ENCODE peak calls at places on chromosome 13, in six cellular contexts. T is heart right ventricle, X is posterior cingulate gyrus, U is AG09309, V is AG20443, B is smooth muscle cell of the brain vasculature. L is an unnamed sample.

GRCh38 chr13:23183292-23183691 is 2.5 kb downstream of the SGCG start:
- DNase-seq in T (peak; percentile 45), X (no peak), B (no peak), V (no peak), U (no peak), L (no peak)

GRCh38 chr13:99756281-99756680 is 215.3 kb downstream of the ZIC5 start:
- DNase-seq in B (no peak), X (no peak), U (no peak), T (no peak), V (no peak), L (no peak)

GRCh38 chr13:104143760-104144406 is 1077.7 kb upstream of the SLC10A2 start:
- DNase-seq in V (no peak), T (no peak), U (no peak), B (no peak), X (no peak), L (no peak)

GRCh38 chr13:89361909-89362308 is 1690.7 kb downstream of the SLITRK5 start:
- DNase-seq in V (no peak), T (no peak), U (no peak), B (no peak), X (no peak), L (no peak)

GRCh38 chr13:29465741-29466293 is 129.7 kb downstream of the SLC7A1 start:
- DNase-seq in T (peak; percentile 32), U (no peak), X (no peak), B (peak; percentile 29), V (peak; percentile 26), L (peak; percentile 35)

GRCh38 chr13:76512676-76513277 is 373.4 kb downstream of the KCTD12 start:
- DNase-seq in X (no peak), T (peak; percentile 9), U (peak; percentile 50), V (peak; percentile 19), B (peak; percentile 88), L (no peak)

GRCh38 chr13:65497265-65497664 is 1732.9 kb downstream of the PCDH9 start:
- DNase-seq in X (no peak), T (no peak), B (no peak), U (no peak), V (peak; percentile 11), L (no peak)

GRCh38 chr13:75870397-75870801 is 234.3 kb downstream of the LMO7 start:
- DNase-seq in B (no peak), X (no peak), V (peak; percentile 53), T (no peak), U (no peak), L (no peak)

GRCh38 chr13:109665781-109666249 is 120.6 kb downstream of the IRS2 start:
- DNase-seq in V (no peak), T (no peak), U (no peak), X (no peak), B (no peak), L (no peak)

GRCh38 chr13:52371736-52372247 is 34.2 kb downstream of the THSD1 start:
- DNase-seq in T (no peak), U (no peak), B (no peak), X (no peak), V (peak; percentile 51), L (no peak)

GRCh38 chr13:38657191-38657590 is 29.7 kb upstream of the FREM2 start:
- DNase-seq in V (no peak), U (no peak), X (no peak), T (no peak), B (no peak), L (no peak)

GRCh38 chr13:30306762-30307193 is 573 bp downstream of the KATNAL1 start:
- DNase-seq in V (peak; percentile 94), X (peak; percentile 98), U (peak; percentile 62), B (peak; percentile 85), T (peak; percentile 97), L (peak; percentile 97)

GRCh38 chr13:51583469-51583874 is 790 bp upstream of the WDFY2 start:
- DNase-seq in T (no peak), B (no peak), U (no peak), X (no peak), V (no peak), L (no peak)

GRCh38 chr13:44768775-44769578 is 192.8 kb upstream of the TSC22D1 start:
- DNase-seq in V (no peak), B (no peak), T (no peak), U (peak; percentile 3), X (no peak), L (no peak)

GRCh38 chr13:26475176-26476110 is 82.0 kb upstream of the WASF3 start:
- DNase-seq in B (no peak), U (no peak), X (no peak), T (no peak), V (no peak), L (no peak)

GRCh38 chr13:41487222-41487621 is 29.9 kb downstream of the RGCC start:
- DNase-seq in U (no peak), V (no peak), T (no peak), X (no peak), B (no peak), L (no peak)

GRCh38 chr13:40152145-40152544 is 496.7 kb downstream of the COG6 start:
- DNase-seq in V (peak; percentile 80), T (peak; percentile 13), U (peak; percentile 51), X (no peak), B (no peak), L (no peak)

GRCh38 chr13:99382428-99383133 is 75.4 kb upstream of the GPR183 start:
- DNase-seq in B (no peak), X (no peak), V (no peak), T (no peak), U (no peak), L (no peak)

GRCh38 chr13:110812869-110813645 is 99.6 kb downstream of the ING1 start:
- DNase-seq in V (no peak), T (no peak), X (no peak), U (no peak), B (no peak), L (no peak)

GRCh38 chr13:49248433-49249002 is 793 bp downstream of the CDADC1 start:
- DNase-seq in U (no peak), V (peak; percentile 46), X (no peak), T (peak; percentile 12), B (no peak), L (no peak)

GRCh38 chr13:34591801-34592454 is 350.1 kb upstream of the NBEA start:
- DNase-seq in U (no peak), X (no peak), B (no peak), T (peak; percentile 29), V (peak; percentile 18), L (no peak)

GRCh38 chr13:46143239-46143701 is 38.4 kb upstream of the CPB2 start:
- DNase-seq in B (no peak), V (no peak), U (no peak), T (no peak), X (no peak), L (no peak)

GRCh38 chr13:95784161-95784880 is 107.4 kb downstream of the DNAJC3 start:
- DNase-seq in T (no peak), B (peak; percentile 39), U (peak; percentile 48), X (no peak), V (peak; percentile 77), L (no peak)

GRCh38 chr13:59422646-59423045 is 741.1 kb downstream of the DIAPH3 start:
- DNase-seq in B (no peak), V (peak; percentile 13), U (no peak), X (no peak), T (no peak), L (no peak)

GRCh38 chr13:99565478-99566124 is 64.3 kb downstream of the TM9SF2 start:
- DNase-seq in B (no peak), T (no peak), U (no peak), V (peak; percentile 23), X (no peak), L (no peak)

GRCh38 chr13:40694426-40694825 is 28.0 kb upstream of the FOXO1 start:
- DNase-seq in V (no peak), X (no peak), B (no peak), T (no peak), U (no peak), L (no peak)

GRCh38 chr13:79434578-79434977 is 28.5 kb upstream of the RBM26 start:
- DNase-seq in U (peak; percentile 44), X (no peak), V (peak; percentile 38), B (no peak), T (no peak), L (no peak)

GRCh38 chr13:95420501-95420900 is 119.2 kb upstream of the ABCC4 start:
- DNase-seq in X (no peak), V (no peak), B (no peak), U (no peak), T (no peak), L (no peak)

GRCh38 chr13:41544824-41545707 is 87.7 kb downstream of the RGCC start:
- DNase-seq in X (no peak), T (no peak), U (no peak), B (no peak), V (peak; percentile 44), L (no peak)

GRCh38 chr13:75760182-75760981 is 124.3 kb downstream of the LMO7 start:
- DNase-seq in X (no peak), B (no peak), T (peak; percentile 10), U (no peak), V (no peak), L (no peak)

GRCh38 chr13:46679369-46680180 is 117.4 kb downstream of the ESD start:
- DNase-seq in V (peak; percentile 83), X (no peak), B (peak; percentile 62), U (no peak), T (peak; percentile 60), L (peak; percentile 84)

GRCh38 chr13:113897161-113897560 is 33.3 kb upstream of the GAS6 start:
- DNase-seq in T (no peak), U (peak; percentile 94), B (peak; percentile 13), X (no peak), V (peak; percentile 95), L (no peak)

GRCh38 chr13:91347996-91348905 is 764 bp downstream of the MIR17HG start:
- DNase-seq in B (no peak), V (peak; percentile 88), X (peak; percentile 85), T (peak; percentile 32), U (no peak), L (peak; percentile 94)

GRCh38 chr13:40116008-40116407 is 460.5 kb downstream of the COG6 start:
- DNase-seq in U (peak; percentile 68), T (peak; percentile 61), V (peak; percentile 43), X (no peak), B (peak; percentile 76), L (no peak)